ENCODE peak calls at places on chromosomes 11 and 22, in eight cellular contexts. X is HepG2, I is tibial nerve, V is body of pancreas, H is HCT116, J is sigmoid colon, D is heart left ventricle, O is A549. K is an unnamed sample.

GRCh38 chr11:66970808-66971442 is 4.2 kb upstream of the C11orf86 start:
- DNase-seq in D (peak), I (peak), H (peak), O (peak), J (peak), V (peak), X (peak), K (peak)

GRCh38 chr11:19929655-19930054 is 217.0 kb downstream of the NAV2 start:
- DNase-seq in X (no peak), I (no peak), J (no peak), D (no peak), H (no peak), O (no peak), V (no peak), K (peak)

GRCh38 chr11:63489879-63490278 is 1.1 kb downstream of the PLAAT5 start:
- DNase-seq in I (no peak), H (no peak), D (no peak), J (no peak), O (no peak), V (peak), X (no peak), K (no peak)

GRCh38 chr11:123374622-123374968 is 55.5 kb upstream of the GRAMD1B start:
- DNase-seq in H (no peak), O (no peak), X (no peak), J (no peak), I (no peak), V (no peak), D (no peak), K (no peak)

GRCh38 chr11:97548280-97548679 is 1158.5 kb downstream of the JRKL start:
- DNase-seq in V (no peak), J (no peak), O (no peak), I (no peak), H (no peak), D (no peak), X (no peak), K (no peak)

GRCh38 chr22:19674929-19675253 is 39.4 kb upstream of the SEPTIN5 start:
- DNase-seq in I (no peak), O (no peak), D (no peak), H (no peak), J (no peak), V (no peak), X (no peak), K (no peak)

GRCh38 chr11:131880976-131881375 is 510.6 kb downstream of the NTM start:
- DNase-seq in J (no peak), I (no peak), V (no peak), O (no peak), X (no peak), D (no peak), H (no peak), K (no peak)

GRCh38 chr11:7936615-7937014 is 4.9 kb downstream of the OR10A3 start:
- DNase-seq in O (no peak), D (no peak), H (no peak), V (peak), I (no peak), X (no peak), J (no peak), K (no peak)

GRCh38 chr11:14673824-14674432 is 30.3 kb downstream of the PDE3B start:
- DNase-seq in V (no peak), D (no peak), I (no peak), O (no peak), X (no peak), J (no peak), H (no peak), K (no peak)

GRCh38 chr11:78788533-78788932 is 213.9 kb upstream of the NARS2 start:
- DNase-seq in V (no peak), H (no peak), X (no peak), I (no peak), J (no peak), O (no peak), D (no peak), K (no peak)

GRCh38 chr11:123173040-123173855 is 21.8 kb downstream of the CLMP start:
- DNase-seq in J (no peak), O (no peak), V (peak), X (no peak), H (no peak), D (no peak), I (no peak), K (peak)

GRCh38 chr11:83847635-83848034 is 561.5 kb upstream of the CCDC90B start:
- DNase-seq in J (no peak), O (no peak), H (no peak), V (no peak), X (no peak), D (no peak), I (no peak), K (no peak)

GRCh38 chr11:125679397-125679796 is 1.2 kb downstream of the ACRV1 start:
- DNase-seq in O (no peak), H (peak), V (no peak), X (no peak), D (no peak), I (no peak), J (no peak), K (no peak)

GRCh38 chr11:113555071-113555739 is 80.0 kb upstream of the DRD2 start:
- DNase-seq in I (no peak), O (no peak), H (no peak), X (no peak), D (no peak), J (no peak), V (no peak), K (no peak)

GRCh38 chr11:85805387-85805786 is 5.6 kb downstream of the SYTL2 start:
- DNase-seq in D (no peak), V (no peak), J (no peak), I (no peak), H (no peak), O (no peak), X (no peak), K (no peak)

GRCh38 chr11:43278302-43278956 is 33.4 kb upstream of the API5 start:
- DNase-seq in J (no peak), I (no peak), O (peak), H (peak), D (no peak), V (no peak), X (peak), K (no peak)

GRCh38 chr22:25644122-25644521 is 79.6 kb downstream of the GRK3 start:
- DNase-seq in H (no peak), D (peak), J (no peak), V (no peak), X (no peak), O (no peak), I (no peak), K (no peak)

GRCh38 chr11:64754124-64754918 is 5.5 kb downstream of the PYGM start:
- DNase-seq in O (no peak), X (no peak), H (no peak), J (peak), V (no peak), D (no peak), I (no peak), K (no peak)

GRCh38 chr22:47691152-47691895 is 928.9 kb downstream of the TBC1D22A start:
- DNase-seq in I (no peak), X (no peak), J (no peak), D (no peak), H (no peak), V (no peak), O (no peak), K (no peak)

GRCh38 chr22:20239063-20239950 is 28.8 kb downstream of the RTN4R start:
- DNase-seq in O (no peak), I (no peak), X (no peak), J (no peak), H (no peak), V (no peak), D (peak), K (no peak)

GRCh38 chr11:76793391-76793811 is 10.2 kb downstream of the TSKU start:
- DNase-seq in V (no peak), I (no peak), H (no peak), O (no peak), D (peak), X (peak), J (peak), K (no peak)

GRCh38 chr11:13386567-13386966 is 76.5 kb downstream of the BTBD10 start:
- DNase-seq in J (no peak), X (peak), I (no peak), O (peak), H (no peak), V (no peak), D (no peak), K (no peak)

GRCh38 chr11:70323811-70324210 is 53.3 kb downstream of the PPFIA1 start:
- DNase-seq in X (no peak), O (no peak), H (no peak), J (no peak), V (no peak), D (no peak), I (no peak), K (no peak)

GRCh38 chr11:79119491-79120284 is 321.1 kb downstream of the TENM4 start:
- DNase-seq in H (no peak), O (no peak), V (no peak), X (no peak), J (no peak), D (peak), I (no peak), K (no peak)

GRCh38 chr11:17794981-17795380 is 60.4 kb downstream of the KCNC1 start:
- DNase-seq in I (no peak), V (no peak), X (no peak), H (no peak), D (no peak), O (no peak), J (no peak), K (no peak)

GRCh38 chr11:69825037-69825834 is 6.0 kb upstream of the FGF3 start:
- DNase-seq in I (no peak), H (peak), X (no peak), V (no peak), J (no peak), O (peak), D (no peak), K (peak)

GRCh38 chr22:18966748-18967147 is 30.7 kb upstream of the PRODH start:
- DNase-seq in O (no peak), D (no peak), H (no peak), I (no peak), J (peak), X (no peak), V (no peak), K (no peak)

GRCh38 chr11:95230054-95231034 is 658 bp downstream of the SESN3 start:
- DNase-seq in J (peak), I (no peak), H (no peak), O (no peak), X (no peak), D (peak), V (no peak), K (no peak)

GRCh38 chr11:80297808-80298460 is 857.1 kb upstream of the TENM4 start:
- DNase-seq in V (no peak), H (no peak), I (no peak), O (peak), J (no peak), X (no peak), D (no peak), K (no peak)

GRCh38 chr11:620201-620600 is 4.5 kb upstream of the IRF7 start:
- DNase-seq in J (no peak), X (no peak), D (no peak), V (no peak), I (no peak), O (no peak), H (no peak), K (no peak)

GRCh38 chr22:24441406-24442351 is 14.3 kb downstream of the ADORA2A start:
- DNase-seq in D (no peak), I (no peak), X (no peak), J (no peak), V (no peak), O (no peak), H (no peak), K (no peak)

GRCh38 chr11:12253843-12254281 is 123.5 kb upstream of the PARVA start:
- DNase-seq in H (no peak), O (no peak), D (no peak), J (no peak), V (peak), I (no peak), X (peak), K (no peak)
- TF ChIP-seq POLR2A in H (no peak), O (no peak), D (no peak), J (no peak), V (no peak), I (no peak), X (no peak), K (no peak)

GRCh38 chr11:11349870-11350325 is 3.2 kb downstream of the CSNK2A3 start:
- DNase-seq in J (no peak), I (peak), X (no peak), H (no peak), D (peak), O (no peak), V (peak), K (peak)
- TF ChIP-seq POLR2A in J (no peak), I (no peak), X (no peak), H (no peak), D (no peak), O (no peak), V (no peak), K (no peak)

DNA sequence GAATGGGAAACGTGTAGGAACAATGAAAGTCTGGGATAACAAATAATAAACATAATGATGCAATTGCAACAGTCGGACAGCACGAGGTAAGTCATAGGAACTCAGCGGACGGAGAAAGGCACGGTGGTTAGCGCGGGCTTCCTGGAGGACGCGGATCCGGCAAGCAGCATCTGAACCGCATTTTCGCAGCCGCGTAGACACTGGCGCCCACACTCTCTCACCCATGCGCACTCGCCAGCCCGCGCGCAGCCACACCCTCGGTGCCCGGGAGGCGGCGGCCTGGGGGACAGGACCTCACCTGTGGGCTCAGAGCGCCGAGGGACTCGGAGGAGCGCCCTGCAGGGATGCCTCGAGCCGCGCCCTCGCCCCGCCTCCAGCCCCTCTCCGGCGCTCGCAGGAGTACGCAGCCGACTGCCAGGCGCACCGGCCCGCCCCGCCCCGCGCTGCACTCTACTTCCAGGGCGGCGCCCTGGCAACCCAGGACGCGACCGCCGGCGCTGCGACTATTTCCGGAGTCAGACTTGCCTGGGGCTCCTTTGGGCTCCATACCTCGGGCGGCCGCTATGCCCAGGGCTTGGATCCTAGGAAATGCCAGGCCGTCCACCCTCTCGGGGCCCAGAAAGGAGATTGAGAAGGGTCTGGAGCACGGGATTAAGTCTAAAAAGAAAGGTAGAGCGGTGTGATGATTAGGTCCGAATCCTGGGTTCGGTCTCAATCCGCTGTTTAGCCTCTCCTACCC is at the start of gene TTLL1:
- DNase-seq in V (peak), O (peak), J (peak), H (peak), I (peak), X (peak), D (peak), K (peak)
- TF ChIP-seq POLR2A in V (peak), O (peak), J (no peak), H (peak), I (no peak), X (peak), D (peak), K (peak)

GRCh38 chr22:35842519-35842913 is 124.8 kb downstream of the APOL5 start:
- DNase-seq in X (no peak), O (no peak), H (no peak), D (no peak), V (no peak), J (no peak), I (no peak), K (no peak)

GRCh38 chr22:35837328-35837727 is 119.7 kb downstream of the APOL5 start:
- DNase-seq in O (no peak), I (no peak), H (no peak), V (no peak), X (no peak), D (no peak), J (no peak), K (no peak)

GRCh38 chr22:35841907-35842518 is 124.3 kb downstream of the APOL5 start:
- DNase-seq in J (no peak), X (no peak), D (no peak), H (no peak), I (no peak), V (no peak), O (no peak), K (no peak)

GRCh38 chr22:35838849-35839646 is 121.4 kb downstream of the APOL5 start:
- DNase-seq in O (peak), H (peak), J (peak), I (peak), V (peak), D (no peak), X (peak), K (no peak)

GRCh38 chr22:35839811-35840739 is 122.4 kb downstream of the APOL5 start:
- DNase-seq in O (peak), X (no peak), D (peak), I (peak), J (peak), H (peak), V (peak), K (peak)
- TF ChIP-seq POLR2A in O (no peak), X (no peak), D (no peak), I (no peak), J (peak), H (no peak), V (peak), K (no peak)

DNA sequence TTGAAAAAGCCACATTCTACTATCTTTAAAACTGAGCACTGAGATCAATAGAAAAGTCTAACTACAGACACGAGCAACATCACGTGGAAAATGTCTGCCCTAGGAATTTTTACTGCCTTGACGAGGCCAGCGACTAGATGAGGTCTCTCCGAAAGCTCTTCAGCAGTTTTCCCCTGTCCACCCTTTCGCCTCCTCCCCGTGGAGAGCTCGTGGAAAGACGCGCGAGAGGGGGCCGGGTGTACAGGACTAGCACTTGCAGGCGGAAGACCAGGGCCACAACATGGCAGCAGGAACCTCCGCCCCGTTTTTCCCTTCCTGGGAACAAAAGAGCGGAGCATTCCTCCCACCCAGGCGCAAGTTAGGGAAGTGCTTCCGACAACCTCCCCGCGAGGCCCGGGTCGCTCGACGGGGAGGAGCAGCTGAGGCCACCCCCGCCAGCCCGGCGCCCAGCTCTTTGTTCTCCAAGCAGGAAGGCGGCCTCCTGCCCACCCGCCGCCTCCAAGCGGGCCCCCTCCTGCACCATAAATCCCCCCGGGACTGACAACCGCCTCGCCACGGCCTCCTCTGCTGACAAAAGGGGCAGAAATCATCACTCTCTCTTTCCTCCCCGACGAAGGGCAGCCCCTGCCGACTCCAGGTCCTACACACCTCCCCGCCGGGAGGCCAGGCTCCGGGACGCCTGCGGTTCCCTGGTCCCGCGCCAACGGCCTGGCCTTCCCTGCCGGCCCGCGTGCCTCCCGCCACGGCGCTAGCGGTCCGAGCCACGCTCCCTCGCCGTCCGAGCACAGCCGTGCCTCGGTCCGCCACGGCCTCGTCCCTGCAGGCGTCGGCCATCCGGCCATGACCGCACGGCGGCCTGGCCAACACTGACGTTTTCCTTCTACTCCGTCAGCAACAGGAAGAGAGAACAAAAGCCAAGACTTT is 835 bp downstream of the EIF4G2 start:
- DNase-seq in X (peak), V (peak), D (peak), J (peak), O (peak), I (peak), H (no peak), K (peak)
- TF ChIP-seq POLR2A in X (no peak), V (no peak), D (peak), J (no peak), O (no peak), I (no peak), H (no peak), K (peak)

DNA sequence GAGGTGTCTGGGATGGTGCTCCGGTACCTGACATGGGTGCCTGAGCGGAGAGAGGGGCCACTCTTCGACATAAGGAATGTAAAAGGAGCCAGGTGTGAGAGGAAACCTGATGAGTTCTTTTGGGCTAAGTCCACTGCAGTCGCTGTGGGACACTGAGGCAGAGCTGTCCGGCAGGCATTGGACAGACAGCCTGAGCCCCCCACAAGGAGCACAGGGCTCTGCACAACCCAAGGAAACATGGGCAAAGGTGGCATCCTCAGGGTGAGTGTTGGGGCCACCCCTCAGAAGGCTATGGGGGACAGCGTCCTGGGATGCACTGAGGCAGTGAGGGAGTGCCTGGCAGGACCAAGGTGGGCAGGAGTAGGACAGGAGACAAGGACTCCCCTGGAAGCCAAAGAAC is 57.7 kb upstream of the EMID1 start:
- DNase-seq in D (no peak), J (peak), O (no peak), V (no peak), H (no peak), X (no peak), I (no peak), K (no peak)
- TF ChIP-seq POLR2A in D (no peak), J (no peak), O (no peak), V (no peak), H (no peak), X (no peak), I (no peak), K (no peak)